ENCODE peak calls at places on chromosome 19, in ten cellular contexts. Q, H, C, O, Y, B, R, J, P and S are unnamed samples.

GRCh38 chr19:11506101-11506555 is 489 bp upstream of the ZNF653 start:
- DNase-seq in R (no peak), O (no peak), Y (no peak), C (no peak), B (no peak), H (no peak), P (no peak), J (no peak), Q (no peak), S (no peak)

GRCh38 chr19:7864719-7865074 is 9.5 kb downstream of the PRR36 start:
- DNase-seq in Y (no peak), C (no peak), J (no peak), B (no peak), O (no peak), H (no peak), Q (no peak), R (peak; percentile 59), P (no peak), S (no peak)

GRCh38 chr19:7757358-7757757 is 5.7 kb upstream of the CLEC4M start:
- DNase-seq in J (no peak), H (no peak), O (no peak), P (no peak), B (no peak), R (no peak), Y (no peak), C (no peak), Q (no peak), S (no peak)

GRCh38 chr19:40689339-40690049 is 957 bp downstream of the NUMBL start:
- DNase-seq in Q (no peak), J (no peak), B (no peak), Y (no peak), R (peak; percentile 80), C (no peak), P (no peak), H (no peak), O (no peak), S (no peak)

GRCh38 chr19:28283592-28283991 is 929.4 kb downstream of the UQCRFS1 start:
- DNase-seq in Y (no peak), J (no peak), C (no peak), P (no peak), Q (no peak), O (no peak), R (no peak), H (no peak), B (no peak), S (no peak)

GRCh38 chr19:2561895-2562294 is 86.0 kb downstream of the GADD45B start:
- DNase-seq in H (no peak), B (no peak), J (peak; percentile 66), Y (no peak), R (no peak), O (no peak), P (no peak), C (no peak), Q (no peak), S (peak; percentile 56)

GRCh38 chr19:45125975-45126493 is 33.1 kb downstream of the PPP1R37 start:
- DNase-seq in J (no peak), B (peak; percentile 57), Y (no peak), H (peak; percentile 18), C (no peak), O (no peak), P (peak; percentile 29), R (peak; percentile 77), Q (peak; percentile 49), S (peak; percentile 41)

GRCh38 chr19:41688687-41689086 is 617 bp upstream of the CEACAM7 start:
- DNase-seq in Y (no peak), R (no peak), O (no peak), B (no peak), Q (no peak), P (no peak), H (no peak), C (no peak), J (no peak), S (no peak)

GRCh38 chr19:27851543-27852060 is 1361.3 kb downstream of the UQCRFS1 start:
- DNase-seq in C (no peak), B (no peak), Q (no peak), J (no peak), P (no peak), R (no peak), Y (no peak), H (no peak), O (no peak), S (no peak)